ENCODE peak calls at places on chromosomes 6 and 20, in nine cellular contexts. N is heart left ventricle, L is IMR-90, V is adrenal gland, X is stomach, C is HCT116, K is esophagus squamous epithelium, Y is ovary, S is body of pancreas. B is an unnamed sample.

GRCh38 chr6:44054635-44055559 is 72.4 kb downstream of the MRPL14 start:
- DNase-seq in L (peak), Y (no peak), N (no peak), V (no peak), S (no peak), K (no peak), X (no peak), C (no peak), B (no peak)

GRCh38 chr20:61849822-61850221 is 215.9 kb downstream of the TAF4 start:
- DNase-seq in K (no peak), X (no peak), L (no peak), V (no peak), Y (no peak), N (no peak), C (no peak), S (no peak), B (no peak)

GRCh38 chr6:39156763-39157162 is 41.8 kb upstream of the SAYSD1 start:
- DNase-seq in V (no peak), S (no peak), L (no peak), X (no peak), N (no peak), K (no peak), C (no peak), Y (no peak), B (no peak)

GRCh38 chr20:3712279-3712873 is at the start of gene SIGLEC1:
- DNase-seq in C (no peak), Y (no peak), V (peak), X (peak), N (peak), L (no peak), K (no peak), S (no peak), B (no peak)

GRCh38 chr20:38109025-38109541 is 56.0 kb downstream of the TGM2 start:
- DNase-seq in N (peak), S (peak), C (no peak), X (no peak), L (peak), K (no peak), V (peak), Y (peak), B (peak)

GRCh38 chr20:47031028-47031427 is 136.4 kb downstream of the EYA2 start:
- DNase-seq in V (no peak), S (no peak), C (no peak), L (no peak), K (no peak), N (no peak), X (no peak), Y (no peak), B (peak)

GRCh38 chr6:31308050-31308844 is 36.4 kb upstream of the HLA-C start:
- DNase-seq in V (no peak), C (no peak), L (no peak), Y (no peak), K (no peak), N (peak), X (peak), S (peak), B (no peak)

GRCh38 chr6:35810831-35811698 is 5.9 kb downstream of the LHFPL5 start:
- DNase-seq in S (peak), Y (no peak), V (no peak), C (peak), K (no peak), L (peak), N (no peak), X (no peak), B (no peak)

GRCh38 chr20:37347891-37348642 is 2.1 kb downstream of the SRC start:
- DNase-seq in X (no peak), C (no peak), N (peak), L (no peak), S (no peak), V (no peak), K (no peak), Y (no peak), B (no peak)

GRCh38 chr6:110188791-110189190 is 8.6 kb downstream of the CDC40 start:
- DNase-seq in C (no peak), K (no peak), L (peak), X (no peak), V (no peak), N (no peak), Y (no peak), S (no peak), B (no peak)

GRCh38 chr6:26240157-26240980 is 124.6 kb upstream of the BTN3A2 start:
- DNase-seq in X (peak), S (no peak), L (peak), C (no peak), N (peak), Y (no peak), K (no peak), V (peak), B (no peak)

GRCh38 chr20:23870461-23870860 is 9.1 kb downstream of the CST5 start:
- DNase-seq in L (no peak), Y (no peak), X (no peak), K (no peak), S (no peak), V (no peak), N (no peak), C (no peak), B (no peak)

GRCh38 chr20:34058831-34059230 is 53.2 kb downstream of the EIF2S2 start:
- DNase-seq in K (no peak), V (no peak), N (no peak), C (no peak), Y (no peak), L (peak), S (no peak), X (no peak), B (no peak)

GRCh38 chr20:25251558-25251957 is 3.7 kb downstream of the PYGB start:
- DNase-seq in X (no peak), Y (no peak), K (no peak), N (no peak), S (no peak), C (no peak), V (no peak), L (no peak), B (peak)

GRCh38 chr6:138800377-138801150 is 4.7 kb downstream of the ECT2L start:
- DNase-seq in V (no peak), N (no peak), K (no peak), C (no peak), X (no peak), S (no peak), Y (no peak), L (no peak), B (no peak)

GRCh38 chr6:110720066-110720465 is 95.2 kb downstream of the CDK19 start:
- DNase-seq in V (no peak), L (no peak), N (no peak), S (no peak), Y (no peak), C (no peak), X (no peak), K (no peak), B (no peak)

DNA sequence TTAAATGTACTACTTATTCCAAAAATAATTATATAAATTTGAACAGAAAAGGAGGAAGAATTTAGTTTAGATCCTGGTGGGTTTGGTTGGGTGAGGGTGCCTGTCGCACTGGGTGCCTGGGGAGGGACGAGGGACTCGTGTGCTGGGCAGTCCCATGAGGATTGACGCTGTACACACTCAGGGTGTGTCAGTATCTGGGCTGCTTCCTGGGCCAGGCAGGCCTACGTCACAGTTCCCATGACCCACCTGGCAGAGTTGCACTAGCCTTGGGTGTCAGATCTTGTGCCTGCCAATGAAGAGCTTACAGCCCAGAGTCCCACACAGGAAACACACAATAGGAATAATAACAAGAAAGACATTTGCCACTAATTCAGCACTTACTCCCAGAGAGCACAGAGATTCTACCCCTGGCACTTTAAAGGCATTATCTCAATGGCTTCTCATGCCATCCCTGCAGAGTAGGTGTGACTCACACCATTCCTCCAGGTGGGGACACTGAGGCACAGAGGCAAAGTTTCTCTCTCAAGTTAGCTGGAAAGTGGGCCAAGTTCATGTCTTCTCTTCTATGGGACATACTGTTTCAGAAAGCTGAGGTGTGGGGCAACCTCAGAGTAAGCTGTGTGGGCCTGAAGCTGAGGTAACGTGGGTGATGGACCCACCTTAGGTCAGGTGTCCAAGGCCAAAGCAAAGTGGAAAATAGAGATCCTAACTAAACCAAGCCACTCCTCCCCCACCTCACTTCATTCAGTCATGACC is 1.3 kb upstream of the SDCBP2 start:
- DNase-seq in S (peak), L (no peak), N (no peak), C (no peak), K (no peak), X (peak), Y (peak), V (peak), B (peak)
- TF ChIP-seq POLR2A in S (peak), L (no peak), N (peak), C (no peak), K (no peak), X (no peak), Y (no peak), V (no peak), B (no peak)

DNA sequence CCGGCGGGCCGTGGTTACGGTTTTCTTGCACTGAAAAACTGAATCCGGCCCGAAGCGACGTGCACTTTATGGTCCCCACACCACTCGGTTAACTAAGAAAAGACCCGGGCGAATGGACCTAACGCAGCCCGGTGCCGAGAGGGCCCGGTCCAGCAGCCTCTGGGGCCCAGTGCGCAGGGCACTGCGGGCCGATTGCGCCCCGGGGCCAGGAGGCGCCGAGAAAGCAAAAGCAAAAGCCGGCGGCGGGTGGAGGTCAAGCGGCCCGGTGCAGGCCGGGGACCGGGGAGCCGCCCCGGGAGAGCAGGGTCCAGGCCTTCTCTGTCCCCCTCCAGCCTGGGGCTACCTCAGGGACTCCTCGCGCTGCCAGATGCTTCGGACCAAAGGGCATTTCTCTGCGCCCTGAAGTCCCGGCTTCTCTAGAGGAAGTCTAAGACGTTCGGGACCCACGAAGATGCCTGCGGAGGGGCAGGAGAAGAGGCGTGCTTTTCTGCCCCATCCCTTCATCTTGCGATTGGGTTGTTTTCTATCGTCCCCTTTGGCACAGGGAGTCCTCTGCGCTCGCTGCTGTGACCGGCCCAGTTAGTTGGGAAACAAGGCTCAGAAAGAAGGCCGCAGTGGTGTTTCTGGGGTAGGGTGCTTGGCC is 4.4 kb downstream of the FOXF2 start:
- DNase-seq in Y (no peak), V (no peak), C (no peak), S (no peak), N (peak), X (peak), L (no peak), K (no peak), B (peak)
- H3K4me3 ChIP-seq in Y (no peak), V (no peak), C (no peak), S (no peak), N (no peak), X (peak), L (peak), K (peak), B (peak)

GRCh38 chr6:14880052-14880451 is 365.8 kb upstream of the JARID2 start:
- DNase-seq in K (no peak), Y (no peak), C (no peak), S (no peak), L (no peak), N (no peak), V (no peak), X (no peak), B (no peak)
- TF ChIP-seq CTCF in K (no peak), Y (no peak), C (no peak), S (no peak), L (no peak), N (peak), V (no peak), X (no peak), B (no peak)

DNA sequence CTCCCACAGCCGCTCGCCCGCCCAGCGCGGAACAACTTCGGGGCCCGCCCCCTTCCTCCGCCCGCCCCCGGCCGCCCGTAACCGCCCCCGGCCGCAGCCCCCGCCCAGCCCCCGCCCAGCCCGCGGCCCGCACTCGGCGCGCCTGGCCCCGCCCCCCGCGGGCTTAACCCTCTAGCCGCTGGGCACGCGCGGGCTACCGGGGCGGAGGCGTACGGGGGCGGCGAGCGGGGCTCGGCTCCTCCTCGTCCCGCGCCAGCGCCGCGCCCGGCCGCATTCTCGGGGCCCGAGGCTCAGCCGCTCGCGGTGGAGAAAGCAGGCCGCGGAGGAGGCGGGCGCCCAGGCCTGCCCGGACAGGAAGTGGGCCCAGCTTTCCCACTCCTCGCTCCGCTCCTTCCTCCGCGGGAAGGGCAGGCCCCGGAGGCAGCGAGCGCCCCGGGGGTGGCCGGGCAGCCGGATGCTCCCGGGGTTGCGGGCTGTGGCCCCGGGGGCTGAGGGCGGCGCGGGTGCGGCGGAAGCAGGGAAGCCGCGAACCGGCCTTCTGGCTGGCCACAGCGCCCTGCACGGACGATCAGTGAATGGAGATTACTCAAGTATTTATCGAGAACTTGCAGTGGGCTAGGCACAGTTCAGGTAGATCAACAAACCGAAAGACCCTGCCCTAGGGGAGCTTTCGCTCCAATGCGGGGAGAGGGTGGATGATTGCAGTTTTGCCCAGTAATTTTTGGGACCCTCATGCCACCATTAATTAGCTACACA is at the start of gene TRAM2:
- DNase-seq in L (peak), C (peak), S (peak), V (peak), X (peak), N (peak), K (peak), Y (peak), B (peak)
- TF ChIP-seq POLR2A in L (peak), C (peak), S (peak), V (peak), X (no peak), N (peak), K (peak), Y (peak), B (no peak)

DNA sequence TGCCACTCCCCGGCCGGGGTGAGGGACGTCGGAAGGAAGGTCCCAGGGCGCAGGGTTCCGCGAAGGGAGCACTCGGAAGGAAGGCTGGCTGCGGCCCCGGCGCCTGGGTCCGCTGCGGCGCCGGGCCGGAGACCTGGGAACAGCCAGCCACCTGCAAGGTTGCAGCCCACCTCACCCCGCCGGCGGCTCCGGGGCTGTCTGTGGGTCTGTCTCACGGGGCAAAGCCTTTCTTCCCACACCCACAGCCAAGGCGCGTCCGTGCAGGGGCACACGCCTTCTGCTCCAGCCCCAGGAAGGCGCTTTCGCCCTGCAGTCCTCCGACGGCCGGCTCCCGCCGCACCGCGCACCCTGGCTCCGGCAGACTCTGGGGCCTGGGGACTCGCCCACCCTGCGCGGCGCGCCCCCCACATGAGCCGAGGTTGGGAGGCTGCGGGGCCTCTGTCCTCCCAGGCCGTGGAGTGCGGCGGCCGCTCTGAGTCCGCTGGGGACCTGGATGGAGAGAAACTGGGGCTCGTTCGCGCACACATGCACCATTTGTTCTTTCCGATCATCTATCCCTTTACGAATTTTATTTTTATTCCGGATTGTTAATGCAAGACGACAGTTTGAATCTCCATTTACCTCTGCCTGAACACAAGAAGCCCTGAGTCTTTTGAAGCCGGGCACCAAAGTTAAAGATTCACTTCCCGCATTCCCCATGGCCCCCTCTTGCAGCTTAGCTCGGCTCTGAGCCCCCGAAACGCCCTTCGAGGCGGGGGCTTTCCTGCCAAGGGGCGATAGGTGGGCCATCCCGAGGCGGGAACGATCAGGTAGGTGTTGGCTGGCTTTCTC is 4.5 kb upstream of the FOXC1 start:
- DNase-seq in S (no peak), K (no peak), Y (no peak), L (no peak), N (no peak), X (no peak), C (no peak), V (no peak), B (peak)
- H3K4me3 ChIP-seq in S (peak), K (peak), Y (peak), L (no peak), N (peak), X (peak), C (no peak), V (peak), B (peak)

GRCh38 chr6:41427642-41428401 is 92.4 kb downstream of the NCR2 start:
- DNase-seq in X (peak), C (no peak), N (peak), K (no peak), S (peak), L (no peak), Y (no peak), V (no peak), B (no peak)
- TF ChIP-seq CTCF in X (peak), C (no peak), N (peak), K (peak), S (peak), L (peak), Y (no peak), V (no peak), B (no peak)

GRCh38 chr6:1606533-1607235 is 3.0 kb upstream of the FOXC1 start:
- DNase-seq in N (no peak), Y (no peak), V (no peak), X (no peak), K (no peak), C (no peak), S (no peak), L (no peak), B (no peak)

GRCh38 chr6:1607557-1608221 is 2.0 kb upstream of the FOXC1 start:
- DNase-seq in L (no peak), K (no peak), V (no peak), S (no peak), Y (no peak), C (no peak), X (no peak), N (no peak), B (peak)

GRCh38 chr6:1605822-1606532 is 3.7 kb upstream of the FOXC1 start:
- DNase-seq in X (no peak), L (no peak), N (no peak), C (no peak), V (no peak), Y (no peak), S (no peak), K (no peak), B (peak)

GRCh38 chr6:1608222-1608975 is 1.3 kb upstream of the FOXC1 start:
- DNase-seq in S (no peak), Y (no peak), K (no peak), L (no peak), C (no peak), X (no peak), N (no peak), V (no peak), B (peak)

GRCh38 chr6:1607236-1607556 is 2.5 kb upstream of the FOXC1 start:
- DNase-seq in C (no peak), S (no peak), Y (no peak), N (no peak), V (no peak), X (no peak), K (no peak), L (no peak), B (no peak)
- TF ChIP-seq POLR2A in C (no peak), S (no peak), Y (no peak), N (no peak), V (no peak), X (no peak), K (no peak), L (no peak), B (no peak)

DNA sequence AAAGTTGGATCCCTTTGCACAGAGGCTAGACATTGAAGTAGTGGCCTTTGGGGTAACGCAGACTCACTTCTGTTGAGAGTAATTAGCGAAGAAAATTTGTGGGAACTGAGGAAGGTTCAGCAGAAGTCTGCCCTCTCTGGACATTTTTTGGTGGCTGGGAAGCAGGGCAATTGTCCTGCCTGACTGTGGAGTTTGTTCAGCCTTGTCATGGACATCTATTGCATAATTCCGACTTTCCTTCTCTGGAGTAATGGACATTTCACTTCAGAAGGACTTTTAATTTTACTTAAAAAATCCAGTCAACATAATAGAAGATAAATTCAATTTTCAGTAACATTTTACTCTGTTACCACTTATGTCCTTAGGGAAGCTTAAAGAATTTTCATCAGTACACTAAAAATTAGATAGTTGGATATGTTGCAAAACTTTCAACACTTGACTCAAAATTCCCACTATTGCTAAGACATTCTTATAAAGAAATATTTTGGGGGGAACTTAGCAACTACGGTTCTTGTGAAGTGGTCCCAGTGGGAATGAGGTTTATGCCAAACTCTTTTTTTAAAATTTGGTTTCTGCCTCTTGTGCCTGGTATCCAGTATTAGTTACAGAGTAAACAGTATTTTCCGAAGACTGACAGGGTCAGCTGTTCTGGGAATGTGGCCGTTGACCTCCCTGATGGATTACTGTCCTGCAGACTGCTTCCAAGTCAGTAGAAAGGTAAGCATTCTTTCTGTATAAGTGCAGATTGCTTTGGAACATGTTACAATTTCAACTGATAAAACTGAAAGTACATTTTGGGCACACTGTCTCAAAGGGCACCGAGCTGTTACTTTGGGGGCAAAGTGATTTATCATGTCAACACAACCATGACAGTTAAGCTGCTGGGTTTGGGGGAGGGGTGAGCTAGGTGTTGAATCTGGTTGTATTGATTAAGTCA is 100.6 kb upstream of the MLIP start:
- DNase-seq in V (peak), Y (no peak), S (no peak), N (no peak), C (no peak), K (no peak), X (no peak), L (no peak), B (no peak)
- H3K4me3 ChIP-seq in V (peak), Y (no peak), S (no peak), N (peak), C (no peak), K (no peak), X (no peak), L (no peak), B (no peak)